ENCODE peak calls at places on chromosomes 6 and 20, in ten cellular contexts. M, V, Q, X, J, U, G, L, S and D are unnamed samples.

GRCh38 chr20:61185841-61186601 is 66.0 kb upstream of the CDH4 start:
- DNase-seq in J (no peak), U (no peak), X (no peak), Q (peak; percentile 85), M (no peak), L (peak; percentile 34), S (no peak), V (peak; percentile 81), G (no peak), D (no peak)

GRCh38 chr6:159642995-159643394 is 50.0 kb downstream of the SOD2 start:
- DNase-seq in Q (no peak), M (no peak), G (no peak), J (no peak), L (no peak), V (no peak), U (no peak), X (no peak), S (no peak), D (no peak)

GRCh38 chr6:55886185-55886836 is 10.9 kb upstream of the BMP5 start:
- DNase-seq in L (no peak), J (no peak), M (no peak), S (no peak), G (no peak), X (no peak), U (no peak), Q (no peak), V (peak; percentile 65), D (no peak)

GRCh38 chr6:26555505-26556262 is 17.5 kb downstream of the HMGN4 start:
- DNase-seq in L (no peak), G (no peak), S (no peak), Q (peak; percentile 69), J (no peak), U (no peak), M (no peak), X (no peak), V (peak; percentile 53), D (no peak)

GRCh38 chr20:31717478-31717946 is 5.2 kb downstream of the BCL2L1 start:
- DNase-seq in S (no peak), L (no peak), M (no peak), Q (no peak), X (no peak), V (no peak), J (no peak), G (peak; percentile 44), U (no peak), D (no peak)

GRCh38 chr6:9208956-9209355 is 773.6 kb upstream of the SLC35B3 start:
- DNase-seq in X (no peak), Q (no peak), M (no peak), S (no peak), V (no peak), G (no peak), L (no peak), J (no peak), U (no peak), D (no peak)

GRCh38 chr20:59354460-59354859 is 54.0 kb downstream of the EDN3 start:
- DNase-seq in U (no peak), S (no peak), Q (no peak), L (no peak), J (no peak), G (no peak), X (no peak), M (no peak), V (no peak), D (no peak)

GRCh38 chr6:118645395-118645794 is 6.0 kb downstream of the CEP85L start:
- DNase-seq in X (no peak), U (no peak), L (no peak), S (no peak), G (no peak), Q (no peak), J (no peak), M (peak; percentile 21), V (no peak), D (no peak)

GRCh38 chr20:57629976-57630525 is 9.8 kb upstream of the ZBP1 start:
- DNase-seq in J (no peak), U (no peak), L (no peak), M (no peak), S (no peak), X (no peak), Q (no peak), V (no peak), G (peak; percentile 16), D (no peak)

GRCh38 chr6:170086639-170087420 is 204.0 kb downstream of the DLL1 start:
- DNase-seq in G (no peak), V (no peak), J (peak; percentile 61), U (peak; percentile 23), S (no peak), Q (no peak), L (no peak), X (peak; percentile 37), M (no peak), D (no peak)

GRCh38 chr6:9437836-9438235 is 977.0 kb downstream of the TFAP2A start:
- DNase-seq in M (no peak), Q (no peak), J (no peak), S (no peak), G (no peak), X (no peak), U (no peak), L (no peak), V (peak; percentile 59), D (no peak)

GRCh38 chr20:51335329-51335841 is 207.1 kb downstream of the NFATC2 start:
- DNase-seq in X (no peak), U (no peak), Q (peak; percentile 84), G (no peak), V (peak; percentile 96), J (no peak), M (no peak), S (no peak), L (no peak), D (no peak)

GRCh38 chr6:106132153-106132698 is 46.1 kb downstream of the PRDM1 start:
- DNase-seq in L (no peak), X (no peak), G (no peak), S (no peak), V (no peak), J (no peak), M (no peak), U (no peak), Q (no peak), D (no peak)

GRCh38 chr20:61654726-61655125 is 402.7 kb downstream of the CDH4 start:
- DNase-seq in J (peak; percentile 48), G (no peak), U (no peak), M (no peak), V (no peak), X (no peak), L (no peak), S (no peak), Q (no peak), D (no peak)

DNA sequence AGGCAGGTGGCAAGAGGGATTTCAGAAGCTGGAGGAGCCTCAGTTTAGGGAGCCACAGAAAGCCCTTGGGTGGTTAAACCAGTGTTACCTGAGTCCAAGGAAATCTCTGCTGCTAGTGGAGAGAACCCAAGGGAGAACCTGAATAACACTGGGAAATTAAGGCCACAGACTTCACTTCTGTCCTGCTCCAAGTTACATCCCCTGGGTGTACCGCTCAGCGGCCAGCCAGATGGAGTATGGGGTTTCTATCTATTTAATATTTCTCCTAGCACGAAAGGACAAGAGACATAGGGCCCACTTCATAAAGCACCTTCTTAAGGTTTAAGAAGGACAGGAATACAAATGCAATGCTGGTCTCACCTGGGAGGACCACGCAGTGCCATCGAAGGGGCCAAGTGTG is 5.8 kb upstream of the CNKSR3 start:
- DNase-seq in G (no peak), V (no peak), J (no peak), M (no peak), S (no peak), L (no peak), U (no peak), Q (no peak), X (no peak), D (no peak)
- H3K27ac ChIP-seq in G (no peak overlapping the region), V (no peak overlapping the region), J (peak overlapping the region; percentile 56), M (peak overlapping the region; percentile 41), S (no peak overlapping the region), L (peak overlapping the region; percentile 46), U (peak overlapping the region; percentile 48), Q (no peak overlapping the region), X (peak overlapping the region; percentile 26), D (no peak overlapping the region)

GRCh38 chr6:35049346-35049745 is 91.8 kb downstream of the TCP11 start:
- DNase-seq in S (no peak), J (no peak), G (no peak), M (no peak), Q (no peak), L (no peak), U (no peak), X (no peak), V (no peak), D (no peak)
- H3K27ac ChIP-seq in S (no peak overlapping the region), J (peak overlapping the region; percentile 86), G (no peak overlapping the region), M (peak overlapping the region; percentile 74), Q (no peak overlapping the region), L (peak overlapping the region; percentile 92), U (peak overlapping the region; percentile 66), X (peak overlapping the region; percentile 87), V (no peak overlapping the region), D (peak overlapping the region; percentile 98)

GRCh38 chr20:41247523-41248370 is 69.8 kb downstream of the ZHX3 start:
- DNase-seq in V (no peak), L (no peak), G (no peak), M (no peak), S (no peak), U (no peak), J (no peak), X (no peak), Q (no peak), D (no peak)
- H3K27ac ChIP-seq in V (peak overlapping the region; percentile 82), L (peak overlapping the region; percentile 85), G (no peak overlapping the region), M (peak overlapping the region; percentile 89), S (no peak overlapping the region), U (peak overlapping the region; percentile 80), J (peak overlapping the region; percentile 79), X (peak overlapping the region; percentile 82), Q (no peak overlapping the region), D (peak overlapping the region; percentile 98)

DNA sequence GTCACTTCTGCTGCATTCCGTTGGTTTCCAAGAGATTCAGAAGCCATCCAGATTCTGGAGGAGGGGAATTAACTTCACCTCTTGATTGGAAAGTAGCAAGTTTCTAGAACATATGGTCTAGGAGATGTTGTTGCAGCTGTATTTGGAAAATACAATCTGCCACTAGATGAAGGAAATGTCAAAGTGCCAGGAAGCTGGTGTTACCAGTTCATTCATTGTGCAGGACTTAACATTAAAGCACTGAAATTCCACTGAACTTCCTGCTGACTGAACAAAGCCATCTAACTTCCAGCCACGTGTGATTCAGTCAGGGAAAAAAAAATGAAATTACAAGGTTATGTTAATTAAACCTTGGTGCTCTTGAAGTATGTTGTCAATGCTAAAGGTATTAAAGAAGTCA is 321.5 kb upstream of the SASH1 start:
- DNase-seq in M (no peak), U (no peak), L (no peak), S (no peak), J (no peak), X (no peak), G (no peak), V (no peak), Q (no peak), D (no peak)
- H3K27ac ChIP-seq in M (no peak overlapping the region), U (no peak overlapping the region), L (no peak overlapping the region), S (no peak overlapping the region), J (no peak overlapping the region), X (no peak overlapping the region), G (no peak overlapping the region), V (no peak overlapping the region), Q (no peak overlapping the region), D (no peak overlapping the region)

DNA sequence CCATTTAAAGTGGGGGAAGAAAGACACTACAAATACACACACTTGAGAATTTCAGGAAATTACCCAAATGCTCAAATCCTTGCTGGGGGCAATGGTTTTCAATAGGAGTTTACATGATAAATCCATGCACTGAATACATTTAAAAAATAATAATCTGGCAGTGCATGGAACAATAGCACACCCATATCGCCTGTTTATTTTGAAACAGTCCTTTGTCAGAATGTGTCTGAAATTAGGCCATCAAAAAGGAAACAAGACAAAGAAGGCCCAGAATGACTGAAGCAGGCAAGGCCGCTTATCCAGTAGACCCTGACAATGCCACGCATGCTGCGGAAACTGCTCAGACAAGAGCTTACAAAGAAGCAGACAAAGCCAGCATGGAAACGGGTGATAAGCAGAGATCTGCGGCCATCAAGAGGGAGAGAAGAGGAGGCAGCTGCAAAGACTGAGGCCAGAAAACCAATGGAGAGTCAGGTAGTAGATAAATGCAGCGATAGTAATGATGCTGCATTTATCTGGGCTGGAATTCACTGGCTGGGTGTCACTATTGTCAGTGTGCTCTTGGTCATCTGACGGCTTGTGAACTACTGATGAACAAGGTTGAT is 211.9 kb upstream of the CNR1 start:
- DNase-seq in L (no peak), G (no peak), J (no peak), S (no peak), X (no peak), M (no peak), V (no peak), Q (no peak), U (no peak), D (no peak)
- H3K27ac ChIP-seq in L (no peak overlapping the region), G (no peak overlapping the region), J (no peak overlapping the region), S (no peak overlapping the region), X (no peak overlapping the region), M (no peak overlapping the region), V (no peak overlapping the region), Q (no peak overlapping the region), U (no peak overlapping the region), D (no peak overlapping the region)